ENCODE peak calls at places on chromosomes 1 and 21, in four cellular contexts. T is WTC11, Y is osteocyte, J is BE2C. R is an unnamed sample.

GRCh38 chr1:235023197-235024044 is 105.2 kb downstream of the TOMM20 start:
- DNase-seq in T (no peak), Y (no peak), J (no peak), R (no peak)

GRCh38 chr1:161726631-161727342 is 5.4 kb downstream of the FCRLB start:
- DNase-seq in T (peak), Y (peak), J (peak), R (peak)

GRCh38 chr21:46171585-46171984 is 12.7 kb downstream of the SPATC1L start:
- DNase-seq in T (no peak), Y (peak), J (no peak), R (no peak)

GRCh38 chr1:178581351-178581951 is 68.5 kb downstream of the TEX35 start:
- DNase-seq in T (peak), Y (peak), J (no peak), R (no peak)

GRCh38 chr1:35883681-35884155 is 709 bp downstream of the AGO1 start:
- DNase-seq in T (peak), Y (no peak), J (peak), R (peak)

GRCh38 chr1:82062206-82062605 is 261.5 kb downstream of the ADGRL2 start:
- DNase-seq in T (no peak), Y (no peak), J (no peak), R (no peak)

GRCh38 chr1:204098683-204099082 is 25.8 kb downstream of the SOX13 start:
- DNase-seq in T (no peak), Y (no peak), J (no peak), R (no peak)

GRCh38 chr21:45261093-45261492 is 26.6 kb downstream of the POFUT2 start:
- DNase-seq in T (no peak), Y (peak), J (no peak), R (no peak)

GRCh38 chr1:204357551-204357950 is 2.2 kb downstream of the PLEKHA6 start:
- DNase-seq in T (no peak), Y (no peak), J (peak), R (no peak)

GRCh38 chr1:246632584-246633168 is 66.4 kb downstream of the CNST start:
- DNase-seq in T (no peak), Y (no peak), J (no peak), R (no peak)

GRCh38 chr1:30645807-30646206 is 77.6 kb downstream of the MATN1 start:
- DNase-seq in T (no peak), Y (no peak), J (no peak), R (no peak)

DNA sequence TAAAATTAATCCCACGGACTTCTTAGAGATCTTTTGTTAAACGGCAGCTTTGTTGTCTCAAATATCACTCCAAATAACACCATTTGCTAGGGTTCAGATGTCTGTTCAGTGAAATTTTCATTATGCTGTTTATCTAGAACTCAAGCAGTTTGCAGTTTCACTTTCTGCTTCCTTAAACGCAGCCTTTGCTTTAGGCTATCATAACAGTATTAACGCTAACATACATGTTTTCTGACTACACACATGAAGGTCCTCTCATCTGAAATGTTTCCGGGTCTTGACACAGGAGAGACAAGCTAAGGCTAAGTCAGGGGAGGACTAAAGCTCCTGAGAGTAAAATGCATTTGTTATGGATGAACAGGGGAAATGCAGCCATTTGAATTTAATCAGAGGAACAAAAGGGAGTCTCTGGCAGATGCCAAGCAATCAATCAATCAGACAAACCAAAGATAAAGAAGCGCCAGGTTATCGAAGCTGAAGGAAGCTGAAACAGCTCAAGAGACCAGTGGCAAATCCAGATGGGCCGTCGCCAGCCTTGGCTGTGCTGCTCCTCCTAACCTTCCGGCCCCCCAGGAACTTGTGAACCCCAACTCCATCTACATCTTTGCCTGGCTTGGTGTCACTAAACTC is 16.9 kb downstream of the CCSAP start:
- DNase-seq in T (no peak), Y (no peak), J (no peak), R (no peak)
- TF ChIP-seq CTCF in T (no peak), Y (no peak), J (no peak), R (no peak)

GRCh38 chr1:31715097-31715872 is 11.5 kb upstream of the COL16A1 start:
- DNase-seq in T (peak), Y (peak), J (peak), R (peak)

GRCh38 chr1:31712041-31712440 is 8.2 kb upstream of the COL16A1 start:
- DNase-seq in T (no peak), Y (no peak), J (no peak), R (no peak)

GRCh38 chr1:31712625-31713024 is 8.8 kb upstream of the COL16A1 start:
- DNase-seq in T (no peak), Y (no peak), J (no peak), R (peak)

GRCh38 chr1:31715873-31716220 is 12.0 kb upstream of the COL16A1 start:
- DNase-seq in T (no peak), Y (no peak), J (no peak), R (no peak)

DNA sequence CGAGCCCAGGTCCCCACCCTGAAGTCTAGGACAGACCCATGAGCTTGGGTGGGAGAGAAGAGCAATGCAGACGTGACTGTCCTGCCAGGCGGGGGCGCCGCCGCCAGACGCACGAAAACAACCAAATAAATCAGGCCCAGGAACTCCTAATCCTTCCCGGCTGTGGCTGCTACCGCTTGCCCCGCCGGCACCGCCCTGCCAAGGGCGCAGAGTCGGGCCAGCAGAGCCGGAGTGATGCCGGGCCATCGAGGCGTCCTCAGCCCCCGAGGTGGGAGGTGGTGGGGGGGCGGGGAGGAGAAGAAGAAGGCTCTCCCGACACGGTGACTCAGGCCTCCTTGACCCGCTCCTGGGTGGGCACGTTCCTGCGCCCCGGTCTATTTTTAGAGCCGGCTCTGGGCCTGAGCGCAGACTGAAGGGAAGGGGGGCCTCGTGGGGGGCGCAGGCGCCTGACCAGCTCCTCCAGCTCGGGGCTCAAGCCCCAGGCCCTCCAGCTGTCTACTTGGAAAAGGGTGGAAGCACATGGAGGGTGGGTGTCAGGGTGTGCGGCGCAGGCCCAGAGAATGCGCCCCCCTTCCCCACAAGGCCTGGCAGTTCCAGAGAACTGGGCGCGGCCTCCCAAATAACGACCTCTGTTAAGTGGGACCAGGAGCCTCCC is 10.8 kb upstream of the COL16A1 start:
- DNase-seq in T (peak), Y (no peak), J (peak), R (peak)
- TF ChIP-seq CTCF in T (no peak), Y (peak), J (peak), R (no peak)

DNA sequence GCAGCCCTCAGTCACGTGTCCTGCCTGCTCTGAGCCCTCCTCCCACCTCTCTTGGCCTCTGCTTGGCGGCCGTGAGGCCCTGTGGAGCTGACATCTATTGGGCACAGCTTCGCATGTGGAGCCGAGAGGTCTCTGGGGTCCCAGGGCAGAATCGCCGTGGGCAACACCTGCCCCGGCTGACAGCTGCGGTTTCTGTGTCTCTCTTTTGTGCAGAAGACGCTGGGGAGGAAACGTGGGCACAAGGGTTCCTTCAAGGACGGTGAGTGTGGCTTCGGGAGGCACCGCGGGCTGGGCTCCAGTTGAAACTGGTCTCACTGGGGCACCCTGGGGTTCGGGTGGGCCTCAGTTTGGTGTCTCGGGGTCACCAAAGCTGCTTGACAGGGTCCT is 11.5 kb downstream of the ARHGEF16 start:
- DNase-seq in T (peak), Y (no peak), J (peak), R (no peak)
- TF ChIP-seq CTCF in T (no peak), Y (no peak), J (no peak), R (no peak)

GRCh38 chr1:209202826-209203439 is 380.6 kb upstream of the CAMK1G start:
- DNase-seq in T (no peak), Y (no peak), J (peak), R (no peak)

GRCh38 chr1:209198926-209199325 is 384.6 kb upstream of the CAMK1G start:
- DNase-seq in T (no peak), Y (no peak), J (no peak), R (no peak)

GRCh38 chr1:209196140-209196539 is 387.4 kb upstream of the CAMK1G start:
- DNase-seq in T (no peak), Y (no peak), J (no peak), R (no peak)

GRCh38 chr1:209199371-209199770 is 384.1 kb upstream of the CAMK1G start:
- DNase-seq in T (no peak), Y (no peak), J (no peak), R (no peak)

DNA sequence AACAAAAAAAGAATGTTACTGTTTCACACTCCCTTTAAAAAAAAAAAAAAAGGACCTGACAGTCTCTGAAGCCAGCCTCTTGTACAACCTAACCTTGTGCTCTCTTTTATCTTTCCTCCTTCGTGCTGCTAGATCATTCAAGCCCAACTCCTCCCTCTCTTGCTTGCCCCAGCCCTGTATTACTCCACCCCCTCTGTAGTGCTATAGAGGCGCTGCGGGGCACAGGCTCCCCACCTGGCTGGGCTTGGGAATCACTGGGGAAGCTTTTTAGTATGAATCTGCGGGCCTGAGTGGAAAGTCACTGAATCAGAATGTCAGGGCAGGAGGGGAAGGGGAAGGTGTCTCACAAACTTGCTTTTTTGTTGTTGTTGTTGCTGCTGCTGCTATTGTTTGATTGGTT is 383.7 kb upstream of the CAMK1G start:
- DNase-seq in T (peak), Y (no peak), J (no peak), R (no peak)
- TF ChIP-seq CTCF in T (no peak), Y (no peak), J (no peak), R (no peak)

GRCh38 chr1:18320051-18320450 is 160.7 kb upstream of the KLHDC7A start:
- DNase-seq in T (no peak), Y (no peak), J (no peak), R (no peak)

GRCh38 chr1:18324246-18324645 is 156.5 kb upstream of the KLHDC7A start:
- DNase-seq in T (peak), Y (no peak), J (no peak), R (no peak)

GRCh38 chr1:18323259-18323658 is 157.5 kb upstream of the KLHDC7A start:
- DNase-seq in T (no peak), Y (no peak), J (no peak), R (no peak)

GRCh38 chr1:18325151-18325550 is 155.6 kb upstream of the KLHDC7A start:
- DNase-seq in T (no peak), Y (no peak), J (no peak), R (no peak)

DNA sequence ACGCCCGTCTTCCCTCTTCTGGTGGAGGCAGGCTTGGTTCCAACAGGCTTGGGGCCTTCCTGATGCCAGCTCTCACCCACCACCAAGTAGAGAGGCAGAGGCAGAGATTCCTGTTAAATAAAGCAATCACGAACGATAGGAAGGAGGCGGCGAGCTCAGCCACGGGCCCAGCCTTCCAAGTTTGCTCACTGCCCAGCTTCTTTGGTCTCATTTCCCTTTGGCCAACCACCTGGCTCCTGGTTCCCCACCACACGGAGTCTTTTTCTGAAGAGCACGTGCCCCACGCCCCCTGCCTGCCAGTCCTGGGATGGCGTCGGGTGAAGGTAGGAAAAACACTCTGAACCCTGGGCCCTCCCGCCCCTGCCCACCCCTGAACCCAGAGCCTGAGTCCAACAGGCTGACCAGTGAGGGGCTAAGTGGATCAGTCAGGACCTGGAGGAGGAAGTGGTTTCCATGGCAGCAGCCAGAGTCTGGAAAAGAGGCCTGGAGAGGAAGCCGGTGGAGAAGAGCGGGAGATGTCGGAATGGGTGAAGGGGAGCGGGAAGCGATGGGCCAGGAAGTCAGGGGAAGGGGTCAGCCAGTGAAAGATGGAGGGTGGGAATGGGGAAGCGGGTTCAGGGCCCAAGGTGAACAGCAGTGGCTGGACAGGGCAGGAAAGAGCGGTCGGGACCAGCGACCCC is 158.2 kb upstream of the KLHDC7A start:
- DNase-seq in T (peak), Y (no peak), J (peak), R (no peak)
- TF ChIP-seq CTCF in T (peak), Y (no peak), J (peak), R (peak)

DNA sequence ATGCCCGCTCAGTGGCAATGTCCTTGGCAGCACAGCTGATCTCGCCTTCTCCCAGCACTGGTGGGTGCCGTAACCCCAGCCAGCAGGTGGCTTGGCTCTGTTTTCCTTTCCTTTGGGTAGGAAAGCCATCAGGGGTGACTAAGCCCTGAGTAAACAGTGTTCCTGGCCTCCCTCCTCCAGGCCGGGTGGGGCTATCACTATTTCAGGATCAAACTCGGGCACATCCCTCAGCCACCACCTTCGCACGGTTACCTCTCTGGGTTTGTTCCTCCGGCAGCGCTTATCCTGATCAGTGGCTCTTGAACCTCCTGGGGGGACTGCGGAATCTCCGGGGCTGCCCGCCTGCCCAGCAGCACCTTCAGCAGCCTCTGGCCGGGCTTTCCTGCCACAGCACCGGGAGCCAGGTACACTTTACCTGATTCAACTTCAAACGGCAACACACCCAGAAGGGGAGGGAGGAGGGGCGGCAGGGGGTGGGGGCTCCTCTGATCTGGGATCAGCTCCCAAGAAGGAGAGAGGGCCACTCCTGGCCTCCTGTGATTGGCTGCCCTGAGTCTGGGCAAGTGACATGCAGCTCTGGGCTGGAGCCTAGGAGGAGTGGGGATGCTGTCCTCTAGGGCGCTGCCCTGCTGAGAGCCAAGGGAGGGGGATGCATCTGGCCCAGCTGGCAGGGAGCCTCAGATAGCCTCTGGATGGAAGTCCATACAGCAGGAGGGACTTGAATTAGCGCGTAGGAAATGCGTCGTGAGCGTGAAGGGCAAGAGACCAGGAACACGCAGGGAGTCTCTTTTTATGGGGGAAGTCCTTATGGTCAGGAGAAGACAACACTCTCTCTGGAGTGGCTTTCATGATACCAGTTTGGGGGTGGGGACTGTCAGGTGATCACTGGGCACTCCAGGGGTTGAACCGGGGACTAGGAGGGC is at the start of gene ASCL5:
- DNase-seq in T (peak), Y (no peak), J (no peak), R (no peak)
- TF ChIP-seq CTCF in T (no peak), Y (no peak), J (no peak), R (no peak)

GRCh38 chr1:24744911-24745710 is at the start of gene CLIC4:
- DNase-seq in T (peak), Y (peak), J (peak), R (peak)
- TF ChIP-seq CTCF in T (no peak), Y (peak), J (peak), R (no peak)

GRCh38 chr21:31343680-31344480 is at the start of gene TIAM1:
- DNase-seq in T (peak), Y (no peak), J (no peak), R (peak)

GRCh38 chr21:31348188-31348587 is 4.1 kb upstream of the TIAM1 start:
- DNase-seq in T (no peak), Y (no peak), J (no peak), R (no peak)

GRCh38 chr21:31349208-31349607 is 5.1 kb upstream of the TIAM1 start:
- DNase-seq in T (no peak), Y (no peak), J (no peak), R (no peak)

GRCh38 chr21:31346256-31346821 is 2.3 kb upstream of the TIAM1 start:
- DNase-seq in T (no peak), Y (no peak), J (no peak), R (no peak)

DNA sequence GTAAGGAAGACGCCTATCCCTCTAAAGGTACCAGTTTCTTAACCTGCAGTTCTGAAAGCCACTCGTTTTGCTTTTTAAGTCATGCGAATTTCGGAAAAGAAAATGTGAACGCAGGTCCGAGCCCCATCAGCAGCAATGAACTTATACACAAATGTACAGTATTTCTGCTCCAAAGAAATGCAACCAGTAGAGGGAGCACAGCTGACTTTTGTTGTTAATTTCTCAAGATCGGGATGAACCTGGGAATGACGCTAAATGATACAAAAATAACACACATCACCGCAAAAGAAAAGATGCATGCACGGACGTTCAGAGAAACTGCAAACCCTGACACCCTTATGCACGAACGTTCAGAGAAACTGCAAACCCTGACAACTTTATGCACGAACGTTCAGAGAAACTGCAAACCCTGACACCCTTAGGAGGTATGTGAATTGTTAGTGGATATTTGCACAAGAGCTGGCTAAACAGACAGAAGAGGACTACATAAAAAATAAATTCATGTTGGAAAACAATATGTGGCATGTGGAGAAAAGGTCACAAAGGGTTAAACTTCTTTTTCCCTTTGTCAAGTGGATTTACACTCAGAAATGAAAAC is 3.5 kb upstream of the TIAM1 start:
- DNase-seq in T (no peak), Y (no peak), J (peak), R (no peak)
- TF ChIP-seq CTCF in T (no peak), Y (peak), J (peak), R (peak)

GRCh38 chr21:38654580-38654979 is 151.1 kb upstream of the ETS2 start:
- DNase-seq in T (no peak), Y (no peak), J (no peak), R (no peak)
- TF ChIP-seq CTCF in T (no peak), Y (peak), J (no peak), R (no peak)

GRCh38 chr1:202692959-202693555 is 17.2 kb downstream of the SYT2 start:
- DNase-seq in T (peak), Y (no peak), J (peak), R (peak)
- TF ChIP-seq CTCF in T (no peak), Y (peak), J (peak), R (peak)

R was measured in mesothelial cell of epicardium.